ENCODE peak calls at places on chromosomes 1 and 21, in six cellular contexts. P is fibroblast of the aortic adventitia; X is upper lobe of right lung; I is CD8-positive, alpha-beta memory T cell; D is endodermal cell; E is sigmoid colon. A is an unnamed sample.

GRCh38 chr1:70458120-70458519 is 47.1 kb downstream of the CTH start:
- DNase-seq in I (no peak), X (no peak), E (no peak), P (no peak), D (no peak), A (no peak)

GRCh38 chr1:150622219-150622975 is 7.0 kb downstream of the ENSA start:
- DNase-seq in I (no peak), P (no peak), D (peak), X (no peak), E (peak), A (no peak)

GRCh38 chr1:99553301-99553700 is 92.6 kb upstream of the PALMD start:
- DNase-seq in D (no peak), I (no peak), X (no peak), P (no peak), E (no peak), A (no peak)

GRCh38 chr1:52119291-52119690 is 22.6 kb upstream of the ZFYVE9 start:
- DNase-seq in I (no peak), P (no peak), E (no peak), D (no peak), X (no peak), A (no peak)

GRCh38 chr1:155126494-155127104 is 1.1 kb upstream of the EFNA1 start:
- DNase-seq in X (peak), I (peak), E (peak), P (peak), D (peak), A (no peak)

GRCh38 chr1:224779491-224780020 is 149.9 kb upstream of the DNAH14 start:
- DNase-seq in X (no peak), P (no peak), D (no peak), E (no peak), I (no peak), A (no peak)

GRCh38 chr21:44552681-44553080 is 1.4 kb upstream of the KRTAP10-2 start:
- DNase-seq in E (no peak), D (peak), P (no peak), X (peak), I (no peak), A (no peak)

GRCh38 chr1:5639323-5639722 is 352.9 kb downstream of the NPHP4 start:
- DNase-seq in D (no peak), I (no peak), E (no peak), P (no peak), X (no peak), A (no peak)

GRCh38 chr21:24011087-24011486 is 1596.2 kb downstream of the MRPL39 start:
- DNase-seq in D (no peak), I (no peak), P (no peak), X (no peak), E (no peak), A (no peak)

GRCh38 chr1:47693115-47693514 is 255.3 kb downstream of the FOXD2 start:
- DNase-seq in D (peak), I (no peak), P (no peak), E (peak), X (peak), A (no peak)

GRCh38 chr1:200354243-200354642 is 55.6 kb downstream of the ZNF281 start:
- DNase-seq in D (no peak), E (no peak), P (peak), X (no peak), I (no peak), A (no peak)

DNA sequence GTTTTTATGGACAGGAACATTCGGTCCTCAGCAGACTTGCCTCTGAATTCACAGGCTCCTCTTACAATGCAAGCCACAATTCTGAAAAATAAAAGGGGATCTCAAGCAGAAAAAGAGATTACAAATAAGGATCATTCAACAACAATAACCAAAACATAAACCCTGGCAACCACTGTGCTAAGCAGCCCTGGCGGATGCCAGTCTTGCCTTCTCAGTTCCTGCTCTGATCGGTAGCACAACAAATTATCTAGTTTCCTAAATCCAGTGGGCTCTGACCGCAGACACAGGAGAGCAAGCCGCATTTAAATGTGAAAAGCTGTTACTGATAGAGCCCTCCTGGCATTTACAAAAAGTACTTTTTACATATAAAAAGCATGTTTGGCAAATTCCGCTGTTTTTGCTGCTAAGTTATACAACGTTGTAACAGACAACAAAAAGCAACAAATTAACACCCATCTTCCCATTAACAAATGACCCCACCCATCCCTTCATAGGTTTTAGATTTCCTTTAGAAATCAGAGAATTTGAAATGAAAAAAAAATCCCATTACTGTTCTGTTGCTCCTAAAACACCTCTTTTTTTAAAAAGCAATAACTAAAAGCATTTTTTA is 123.3 kb upstream of the FOXD3 start:
- DNase-seq in P (no peak), X (no peak), I (no peak), E (no peak), D (peak), A (no peak)
- H3K4me3 ChIP-seq in P (no peak), X (no peak), I (no peak), E (no peak), D (peak), A (no peak)

GRCh38 chr1:44043176-44044070 is 12.2 kb upstream of the SLC6A9 start:
- DNase-seq in I (no peak), P (no peak), X (no peak), D (peak), E (no peak), A (no peak)

GRCh38 chr1:44040856-44041255 is 9.6 kb upstream of the SLC6A9 start:
- DNase-seq in I (no peak), P (peak), X (no peak), D (no peak), E (no peak), A (no peak)

GRCh38 chr1:44037154-44037553 is 5.9 kb upstream of the SLC6A9 start:
- DNase-seq in I (no peak), E (peak), D (no peak), P (no peak), X (no peak), A (no peak)

GRCh38 chr1:44038876-44039657 is 7.8 kb upstream of the SLC6A9 start:
- DNase-seq in I (no peak), D (no peak), P (peak), E (no peak), X (no peak), A (no peak)

DNA sequence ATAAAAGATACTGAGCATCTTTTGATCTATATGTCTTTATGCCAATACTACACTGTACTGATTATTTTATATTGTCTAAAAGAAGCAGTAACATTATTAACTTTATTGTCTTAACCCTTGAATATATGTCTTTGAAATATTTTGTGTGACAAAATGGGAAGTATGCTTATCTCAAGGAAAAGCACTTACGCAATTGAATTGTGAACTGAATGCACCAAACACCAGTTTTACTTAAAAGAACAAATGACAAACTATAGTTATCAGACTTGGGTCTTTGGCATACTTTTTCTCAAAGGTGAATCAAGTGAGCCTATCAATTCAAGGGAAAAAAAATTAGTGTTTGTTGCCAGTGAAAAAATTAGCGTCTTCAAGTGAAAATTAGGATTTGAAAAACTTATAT is 9.2 kb upstream of the SLC6A9 start:
- DNase-seq in E (no peak), P (peak), I (no peak), X (no peak), D (no peak), A (no peak)
- H3K4me3 ChIP-seq in E (no peak), P (no peak), I (no peak), X (no peak), D (no peak), A (no peak)

GRCh38 chr1:233010164-233010563 is 59.8 kb downstream of the NTPCR start:
- DNase-seq in X (no peak), E (no peak), I (no peak), P (peak), D (no peak), A (no peak)

GRCh38 chr1:233006582-233006981 is 56.2 kb downstream of the NTPCR start:
- DNase-seq in X (no peak), E (no peak), I (no peak), P (no peak), D (no peak), A (no peak)

GRCh38 chr1:233005703-233006102 is 55.3 kb downstream of the NTPCR start:
- DNase-seq in X (no peak), I (no peak), E (no peak), P (no peak), D (peak), A (no peak)

DNA sequence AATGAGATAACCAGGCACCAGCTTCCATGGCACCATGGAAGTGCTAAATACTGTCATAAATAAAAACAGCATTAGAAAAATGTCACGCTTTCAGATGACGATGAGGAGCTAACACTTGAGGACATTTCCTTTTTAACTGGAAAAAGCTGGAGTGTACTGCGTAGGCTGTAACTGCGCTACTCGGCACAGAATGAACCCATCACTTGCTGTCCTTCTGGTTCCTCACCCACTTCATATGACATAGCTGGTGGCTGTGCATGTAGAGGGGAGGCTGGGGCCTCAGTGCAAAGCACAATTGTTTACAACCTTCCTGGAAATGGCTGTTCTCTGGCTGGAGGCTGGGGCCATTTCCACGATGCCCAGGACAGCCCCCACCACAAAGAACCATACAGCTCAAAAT is 55.7 kb downstream of the NTPCR start:
- DNase-seq in X (no peak), D (peak), E (no peak), P (no peak), I (no peak), A (no peak)
- H3K4me3 ChIP-seq in X (no peak), D (no peak), E (no peak), P (no peak), I (no peak), A (no peak)

GRCh38 chr1:32474954-32475353 is 10.1 kb downstream of the ZBTB8B start:
- DNase-seq in I (no peak), X (no peak), D (no peak), E (no peak), P (no peak), A (no peak)

GRCh38 chr1:32470991-32471694 is 6.3 kb downstream of the ZBTB8B start:
- DNase-seq in E (no peak), I (no peak), X (no peak), D (peak), P (no peak), A (no peak)

GRCh38 chr1:32470431-32470830 is 5.6 kb downstream of the ZBTB8B start:
- DNase-seq in I (no peak), X (no peak), P (peak), E (no peak), D (no peak), A (no peak)

GRCh38 chr1:32468791-32469190 is 3.9 kb downstream of the ZBTB8B start:
- DNase-seq in I (no peak), D (no peak), X (no peak), E (no peak), P (no peak), A (no peak)

DNA sequence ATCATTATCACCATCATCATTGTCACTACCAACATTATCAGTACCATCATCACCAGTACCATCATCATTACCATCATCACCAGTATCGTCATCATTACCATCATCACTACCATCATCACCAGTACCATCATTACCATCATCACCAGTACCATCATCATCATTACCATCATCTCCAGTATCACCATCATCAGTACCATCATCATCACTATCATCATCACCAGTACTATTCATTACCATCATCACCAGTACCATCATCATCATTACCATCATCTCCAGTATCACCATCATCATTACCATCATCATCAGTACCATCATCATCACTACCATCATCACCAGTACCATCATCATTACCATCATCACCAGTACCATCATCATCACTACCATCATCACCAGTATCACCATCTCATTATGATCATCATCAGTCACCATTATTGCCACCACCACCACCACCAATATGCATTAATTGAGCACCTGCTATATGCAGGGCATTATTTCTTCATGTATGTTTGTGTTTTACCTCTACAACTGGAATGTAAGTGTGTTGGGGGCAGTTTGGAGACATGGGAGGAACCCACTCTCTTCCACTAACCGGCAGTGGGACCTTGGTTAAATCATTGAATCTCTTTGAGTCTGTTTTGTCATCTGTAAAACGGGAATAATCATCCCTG is 7.0 kb downstream of the ZBTB8B start:
- DNase-seq in X (no peak), P (no peak), D (no peak), I (no peak), E (no peak), A (no peak)
- H3K4me3 ChIP-seq in X (no peak), P (no peak), D (no peak), I (no peak), E (no peak), A (no peak)

GRCh38 chr1:85583355-85584263 is 3.0 kb downstream of the CCN1 start:
- DNase-seq in I (no peak), E (no peak), P (no peak), D (no peak), X (no peak), A (no peak)
- H3K4me3 ChIP-seq in I (no peak), E (peak), P (peak), D (peak), X (peak), A (peak)

GRCh38 chr1:37557402-37557801 is 662 bp downstream of the DNALI1 start:
- DNase-seq in X (no peak), D (no peak), I (no peak), E (no peak), P (no peak), A (no peak)
- H3K4me3 ChIP-seq in X (peak), D (peak), I (no peak), E (peak), P (peak), A (peak)

GRCh38 chr1:111734426-111734825 is 4.8 kb downstream of the INKA2 start:
- DNase-seq in I (no peak), E (no peak), D (no peak), X (no peak), P (no peak), A (no peak)

GRCh38 chr1:111733996-111734369 is 5.2 kb downstream of the INKA2 start:
- DNase-seq in I (no peak), E (no peak), D (no peak), X (no peak), P (no peak), A (no peak)

GRCh38 chr1:111735858-111736544 is 3.2 kb downstream of the INKA2 start:
- DNase-seq in E (no peak), I (no peak), D (no peak), X (no peak), P (no peak), A (no peak)

GRCh38 chr1:111736548-111737215 is 2.5 kb downstream of the INKA2 start:
- DNase-seq in D (no peak), X (no peak), P (no peak), E (no peak), I (no peak), A (no peak)

GRCh38 chr1:111735321-111735720 is 3.9 kb downstream of the INKA2 start:
- DNase-seq in E (no peak), X (no peak), I (no peak), D (no peak), P (no peak), A (no peak)
- H3K4me3 ChIP-seq in E (no peak), X (no peak), I (no peak), D (no peak), P (no peak), A (no peak)

GRCh38 chr1:32350785-32351076 is 11.6 kb downstream of the FAM229A start:
- DNase-seq in P (no peak), X (no peak), D (no peak), I (no peak), E (no peak), A (no peak)
- H3K4me3 ChIP-seq in P (peak), X (peak), D (no peak), I (no peak), E (peak), A (peak)